ENCODE peak calls at places on chromosomes 13 and 19, in six cellular contexts. One of them, this sample, is unnamed.

GRCh38 chr19:688214-688613 is 7.0 kb downstream of the PRSS57 start:
- DNase-seq in trophoblast cell: no peak
- DNase-seq in H9: no peak
- DNase-seq in H1: no peak
- DNase-seq in IMR-90: no peak
- DNase-seq in mesenchymal stem cell: no peak
- DNase-seq in this sample: no peak

GRCh38 chr13:37313383-37313782 is 207.9 kb upstream of the CSNK1A1L start:
- DNase-seq in trophoblast cell: no peak
- DNase-seq in H9: no peak
- DNase-seq in H1: no peak
- DNase-seq in IMR-90: peak; percentile 92
- DNase-seq in mesenchymal stem cell: no peak
- DNase-seq in this sample: no peak

GRCh38 chr13:99968521-99969367 is 2.8 kb downstream of the ZIC5 start:
- DNase-seq in trophoblast cell: no peak
- DNase-seq in H9: peak; percentile 39
- DNase-seq in H1: no peak
- DNase-seq in IMR-90: no peak
- DNase-seq in mesenchymal stem cell: no peak
- DNase-seq in this sample: no peak

GRCh38 chr13:109665211-109665610 is 121.2 kb downstream of the IRS2 start:
- DNase-seq in trophoblast cell: no peak
- DNase-seq in H9: no peak
- DNase-seq in H1: no peak
- DNase-seq in IMR-90: no peak
- DNase-seq in mesenchymal stem cell: no peak
- DNase-seq in this sample: no peak

GRCh38 chr13:40777166-40777956 is 6.4 kb upstream of the MRPS31 start:
- DNase-seq in trophoblast cell: no peak
- DNase-seq in H9: peak; percentile 51
- DNase-seq in H1: no peak
- DNase-seq in IMR-90: peak; percentile 37
- DNase-seq in mesenchymal stem cell: peak; percentile 70
- DNase-seq in this sample: peak; percentile 40

GRCh38 chr19:53328967-53329366 is 4.6 kb upstream of the ZNF845 start:
- DNase-seq in trophoblast cell: no peak
- DNase-seq in H9: peak; percentile 48
- DNase-seq in H1: no peak
- DNase-seq in IMR-90: peak; percentile 4
- DNase-seq in mesenchymal stem cell: no peak
- DNase-seq in this sample: no peak

GRCh38 chr13:40498461-40498860 is 168.0 kb downstream of the FOXO1 start:
- DNase-seq in trophoblast cell: no peak
- DNase-seq in H9: no peak
- DNase-seq in H1: no peak
- DNase-seq in IMR-90: no peak
- DNase-seq in mesenchymal stem cell: no peak
- DNase-seq in this sample: no peak

GRCh38 chr13:114154476-114154875 is 22.1 kb upstream of the RASA3 start:
- DNase-seq in trophoblast cell: no peak
- DNase-seq in H9: no peak
- DNase-seq in H1: no peak
- DNase-seq in IMR-90: no peak
- DNase-seq in mesenchymal stem cell: no peak
- DNase-seq in this sample: no peak

GRCh38 chr19:13060233-13060963 is 42.3 kb downstream of the LYL1 start:
- DNase-seq in trophoblast cell: no peak
- DNase-seq in H9: no peak
- DNase-seq in H1: peak; percentile 56
- DNase-seq in IMR-90: no peak
- DNase-seq in mesenchymal stem cell: no peak
- DNase-seq in this sample: no peak

GRCh38 chr19:40623403-40624239 is 22.5 kb downstream of the LTBP4 start:
- DNase-seq in trophoblast cell: peak; percentile 76
- DNase-seq in H9: peak; percentile 97
- DNase-seq in H1: peak; percentile 100
- DNase-seq in IMR-90: peak; percentile 18
- DNase-seq in mesenchymal stem cell: peak; percentile 69
- DNase-seq in this sample: no peak

GRCh38 chr13:65917731-65918130 is 1312.4 kb downstream of the PCDH9 start:
- DNase-seq in trophoblast cell: no peak
- DNase-seq in H9: no peak
- DNase-seq in H1: no peak
- DNase-seq in IMR-90: no peak
- DNase-seq in mesenchymal stem cell: no peak
- DNase-seq in this sample: no peak

GRCh38 chr19:39104104-39104708 is 20.0 kb downstream of the ACP7 start:
- DNase-seq in trophoblast cell: no peak
- DNase-seq in H9: no peak
- DNase-seq in H1: no peak
- DNase-seq in IMR-90: no peak
- DNase-seq in mesenchymal stem cell: no peak
- DNase-seq in this sample: no peak

GRCh38 chr19:718251-719024 is 9.7 kb downstream of the PALM start:
- DNase-seq in trophoblast cell: no peak
- DNase-seq in H9: no peak
- DNase-seq in H1: peak; percentile 60
- DNase-seq in IMR-90: no peak
- DNase-seq in mesenchymal stem cell: no peak
- DNase-seq in this sample: no peak

GRCh38 chr13:102582256-102582655 is 14.5 kb upstream of the TPP2 start:
- DNase-seq in trophoblast cell: no peak
- DNase-seq in H9: no peak
- DNase-seq in H1: no peak
- DNase-seq in IMR-90: no peak
- DNase-seq in mesenchymal stem cell: no peak
- DNase-seq in this sample: no peak

GRCh38 chr19:14843169-14843568 is 5.6 kb downstream of the OR7A10 start:
- DNase-seq in trophoblast cell: no peak
- DNase-seq in H9: no peak
- DNase-seq in H1: no peak
- DNase-seq in IMR-90: no peak
- DNase-seq in mesenchymal stem cell: no peak
- DNase-seq in this sample: no peak

GRCh38 chr19:14837391-14837790 is 2.4 kb upstream of the OR7A5 start:
- DNase-seq in trophoblast cell: no peak
- DNase-seq in H9: no peak
- DNase-seq in H1: no peak
- DNase-seq in IMR-90: no peak
- DNase-seq in mesenchymal stem cell: no peak
- DNase-seq in this sample: no peak

GRCh38 chr19:14843587-14843986 is 5.1 kb downstream of the OR7A10 start:
- DNase-seq in trophoblast cell: no peak
- DNase-seq in H9: no peak
- DNase-seq in H1: no peak
- DNase-seq in IMR-90: no peak
- DNase-seq in mesenchymal stem cell: no peak
- DNase-seq in this sample: no peak

GRCh38 chr19:14835011-14835410 is at the start of the genes OR7A5 and OR7C1:
- DNase-seq in trophoblast cell: no peak
- DNase-seq in H9: no peak
- DNase-seq in H1: no peak
- DNase-seq in IMR-90: no peak
- DNase-seq in mesenchymal stem cell: no peak
- DNase-seq in this sample: no peak

DNA sequence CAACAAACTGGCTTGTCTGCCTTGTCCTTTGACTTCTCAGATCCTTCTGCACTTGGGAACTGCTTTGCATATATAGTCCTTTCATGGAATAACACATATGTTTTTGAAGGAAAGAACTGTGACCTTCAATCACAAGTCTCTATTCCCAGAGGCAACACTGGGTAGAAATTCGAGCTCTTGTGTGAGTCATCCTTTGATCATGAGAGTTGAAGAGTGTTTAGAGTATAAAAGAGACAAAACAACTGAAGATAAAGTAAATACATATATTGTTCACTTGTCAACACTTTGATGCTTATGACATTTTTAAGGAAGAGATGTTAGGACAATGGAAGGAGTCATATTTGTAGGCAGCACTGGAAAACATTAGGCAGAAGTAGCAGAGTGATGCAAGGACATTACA is 5.2 kb upstream of the OR7A5 start:
- DNase-seq in trophoblast cell: no peak
- DNase-seq in H9: no peak
- DNase-seq in H1: no peak
- DNase-seq in IMR-90: no peak
- DNase-seq in mesenchymal stem cell: no peak
- DNase-seq in this sample: no peak
- H4K91ac ChIP-seq in trophoblast cell: no peak overlapping the region
- H4K91ac ChIP-seq in H9: no peak overlapping the region
- H4K91ac ChIP-seq in H1: no peak overlapping the region
- H4K91ac ChIP-seq in IMR-90: no peak overlapping the region
- H4K91ac ChIP-seq in mesenchymal stem cell: no peak overlapping the region
- H4K91ac ChIP-seq in this sample: no peak overlapping the region

GRCh38 chr19:45863840-45864628 is at the start of gene FOXA3:
- DNase-seq in trophoblast cell: no peak
- DNase-seq in H9: peak; percentile 83
- DNase-seq in H1: peak; percentile 87
- DNase-seq in IMR-90: peak; percentile 17
- DNase-seq in mesenchymal stem cell: peak; percentile 62
- DNase-seq in this sample: no peak
- H3K9ac ChIP-seq in trophoblast cell: peak within 1 kb of the TSS; percentile 33
- H3K9ac ChIP-seq in H9: peak within 1 kb of the TSS; percentile 87
- H3K9ac ChIP-seq in H1: peak within 1 kb of the TSS; percentile 93
- H3K9ac ChIP-seq in IMR-90: no peak within 1 kb of the TSS
- H3K9ac ChIP-seq in mesenchymal stem cell: peak within 1 kb of the TSS; percentile 65
- H3K9ac ChIP-seq in this sample: peak within 1 kb of the TSS; percentile 75

DNA sequence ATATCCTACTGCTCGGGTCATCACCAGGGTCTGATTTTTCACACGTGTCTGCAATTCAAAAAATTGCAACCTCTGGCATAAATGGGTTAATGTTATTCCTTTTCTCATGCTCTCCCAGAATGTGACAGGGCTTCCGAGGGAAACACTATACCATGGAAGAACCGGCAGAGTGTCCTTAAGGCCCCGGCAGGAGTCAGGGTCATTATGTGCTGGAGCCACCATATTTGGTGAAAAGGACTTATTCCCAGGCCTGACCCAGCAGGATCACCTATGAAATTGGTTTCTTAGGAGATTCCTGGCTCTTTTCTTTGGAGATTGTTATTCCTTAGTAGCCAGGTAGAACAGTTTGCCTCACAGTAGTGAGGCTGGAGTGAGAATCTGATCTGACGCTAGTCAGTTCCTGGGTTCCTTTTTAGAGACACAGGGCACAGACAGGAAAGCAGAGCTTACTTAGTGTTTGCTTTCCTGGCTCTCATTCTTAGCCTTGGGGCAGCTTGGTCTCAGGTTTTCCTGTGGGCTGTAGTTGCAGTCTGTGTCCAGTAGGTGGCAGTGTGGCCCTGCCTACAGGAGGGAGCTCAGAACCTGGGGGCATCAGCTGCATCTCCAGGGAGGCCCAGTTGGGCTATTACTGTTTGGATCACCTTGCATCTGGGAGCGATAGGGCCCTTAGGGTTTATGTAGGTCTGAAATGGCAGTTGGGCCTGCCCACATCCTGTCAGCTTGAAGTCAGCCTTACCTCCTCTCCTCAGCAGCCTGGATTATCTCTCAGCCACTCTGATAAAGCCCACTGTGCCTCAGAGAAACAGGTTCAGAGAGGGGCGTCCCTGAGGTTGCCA is 12.4 kb downstream of the SNRNP70 start:
- DNase-seq in trophoblast cell: peak; percentile 60
- DNase-seq in H9: peak; percentile 86
- DNase-seq in H1: peak; percentile 90
- DNase-seq in IMR-90: peak; percentile 72
- DNase-seq in mesenchymal stem cell: peak; percentile 72
- DNase-seq in this sample: peak; percentile 83
- H4K91ac ChIP-seq in trophoblast cell: no peak overlapping the region
- H4K91ac ChIP-seq in H9: no peak overlapping the region
- H4K91ac ChIP-seq in H1: no peak overlapping the region
- H4K91ac ChIP-seq in IMR-90: no peak overlapping the region
- H4K91ac ChIP-seq in mesenchymal stem cell: no peak overlapping the region
- H4K91ac ChIP-seq in this sample: no peak overlapping the region

DNA sequence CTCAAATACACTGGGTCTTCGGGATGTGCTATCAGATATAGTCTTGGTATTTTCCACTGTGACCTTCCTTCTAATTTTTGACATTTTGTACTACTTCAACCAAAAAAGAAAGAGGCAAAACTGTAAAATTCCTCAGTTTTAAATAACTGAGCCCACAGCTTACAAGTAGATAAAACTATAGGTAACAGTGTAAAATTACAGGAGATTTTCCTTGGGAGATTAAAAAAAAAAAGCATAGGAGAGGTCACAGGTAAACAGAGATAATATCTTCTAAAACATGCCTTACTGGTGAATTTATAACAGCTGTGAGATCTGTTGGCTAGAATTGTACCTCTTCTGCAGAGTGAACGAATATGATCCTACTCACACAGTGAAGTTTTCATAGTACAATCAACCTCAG is 7.1 kb downstream of the ZC3H13 start:
- DNase-seq in trophoblast cell: no peak
- DNase-seq in H9: no peak
- DNase-seq in H1: no peak
- DNase-seq in IMR-90: no peak
- DNase-seq in mesenchymal stem cell: no peak
- DNase-seq in this sample: no peak
- H3K9ac ChIP-seq in trophoblast cell: no peak overlapping the region
- H3K9ac ChIP-seq in H9: no peak overlapping the region
- H3K9ac ChIP-seq in H1: no peak overlapping the region
- H3K9ac ChIP-seq in IMR-90: no peak overlapping the region
- H3K9ac ChIP-seq in mesenchymal stem cell: no peak overlapping the region
- H3K9ac ChIP-seq in this sample: no peak overlapping the region

DNA sequence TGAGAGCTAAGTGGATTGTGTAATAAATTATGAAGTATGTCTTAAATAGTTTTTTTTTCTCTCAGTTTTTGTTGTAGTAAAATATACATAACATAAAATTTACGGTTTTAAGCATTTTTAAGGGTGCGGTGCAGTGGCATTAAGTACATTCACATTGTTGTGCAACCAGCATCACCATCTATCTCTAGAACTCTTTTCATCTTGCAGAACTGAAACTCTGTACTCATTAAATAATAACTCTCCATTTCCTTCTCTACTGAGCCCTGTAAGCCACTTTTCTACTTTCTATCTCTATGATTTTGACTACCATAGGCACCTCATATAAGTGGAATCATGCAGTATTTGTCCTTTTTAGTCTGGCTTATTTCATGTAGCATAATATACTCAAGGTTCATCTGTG is 87.1 kb downstream of the GJA3 start:
- DNase-seq in trophoblast cell: no peak
- DNase-seq in H9: no peak
- DNase-seq in H1: no peak
- DNase-seq in IMR-90: no peak
- DNase-seq in mesenchymal stem cell: no peak
- DNase-seq in this sample: no peak
- H4K91ac ChIP-seq in trophoblast cell: no peak overlapping the region
- H4K91ac ChIP-seq in H9: no peak overlapping the region
- H4K91ac ChIP-seq in H1: no peak overlapping the region
- H4K91ac ChIP-seq in IMR-90: no peak overlapping the region
- H4K91ac ChIP-seq in mesenchymal stem cell: no peak overlapping the region
- H4K91ac ChIP-seq in this sample: no peak overlapping the region

GRCh38 chr19:55831846-55832245 is at the start of gene NLRP11:
- DNase-seq in trophoblast cell: no peak
- DNase-seq in H9: no peak
- DNase-seq in H1: no peak
- DNase-seq in IMR-90: no peak
- DNase-seq in mesenchymal stem cell: no peak
- DNase-seq in this sample: no peak
- H3K9ac ChIP-seq in trophoblast cell: no peak within 1 kb of the TSS
- H3K9ac ChIP-seq in H9: no peak within 1 kb of the TSS
- H3K9ac ChIP-seq in H1: no peak within 1 kb of the TSS
- H3K9ac ChIP-seq in IMR-90: no peak within 1 kb of the TSS
- H3K9ac ChIP-seq in mesenchymal stem cell: no peak within 1 kb of the TSS
- H3K9ac ChIP-seq in this sample: no peak within 1 kb of the TSS

GRCh38 chr13:87331178-87331577 is 340.0 kb upstream of the SLITRK5 start:
- DNase-seq in trophoblast cell: peak; percentile 5
- DNase-seq in H9: no peak
- DNase-seq in H1: no peak
- DNase-seq in IMR-90: no peak
- DNase-seq in mesenchymal stem cell: peak; percentile 70
- DNase-seq in this sample: no peak
- H4K91ac ChIP-seq in trophoblast cell: no peak overlapping the region
- H4K91ac ChIP-seq in H9: no peak overlapping the region
- H4K91ac ChIP-seq in H1: no peak overlapping the region
- H4K91ac ChIP-seq in IMR-90: no peak overlapping the region
- H4K91ac ChIP-seq in mesenchymal stem cell: no peak overlapping the region
- H4K91ac ChIP-seq in this sample: no peak overlapping the region